ENCODE peak calls at places on chromosomes 7 and 10, in eight cellular contexts. M is right cardiac atrium; C is H1; G is CD8-positive, alpha-beta memory T cell; H is upper lobe of left lung; L is psoas muscle; N is body of pancreas; I is hepatocyte. P is an unnamed sample. For H3K4me1 and H3K27me3, the result is how much of the 10 kb centered on the place peaks cover.

GRCh38 chr10:3805227-3805790 is 20.3 kb upstream of the KLF6 start:
- DNase-seq in N (no peak), G (peak), M (no peak), C (no peak), I (no peak), L (peak), H (no peak), P (no peak)

GRCh38 chr10:30169342-30169741 is 110.0 kb upstream of the JCAD start:
- DNase-seq in H (no peak), I (no peak), G (no peak), M (no peak), C (no peak), N (no peak), L (no peak), P (no peak)

GRCh38 chr10:30759423-30759822 is 129.9 kb upstream of the LYZL2 start:
- DNase-seq in H (no peak), I (no peak), L (no peak), N (no peak), C (no peak), M (no peak), G (no peak), P (no peak)

GRCh38 chr7:1664711-1665591 is 5.1 kb upstream of the ELFN1 start:
- DNase-seq in H (no peak), G (peak), I (peak), L (peak), N (peak), M (peak), C (peak), P (peak)

GRCh38 chr10:44926771-44927751 is 15.9 kb downstream of the TMEM72 start:
- DNase-seq in H (peak), G (no peak), M (no peak), I (peak), L (peak), N (peak), C (no peak), P (no peak)

GRCh38 chr10:126730856-126731612 is 60.5 kb upstream of the C10orf90 start:
- DNase-seq in L (no peak), N (no peak), G (no peak), I (no peak), H (no peak), C (no peak), M (no peak), P (no peak)

GRCh38 chr10:63628526-63629362 is 107.5 kb downstream of the REEP3 start:
- DNase-seq in I (peak), M (peak), L (peak), H (peak), G (no peak), N (peak), C (no peak), P (peak)

GRCh38 chr7:135597181-135597925 is 39.6 kb downstream of the NUP205 start:
- DNase-seq in M (no peak), I (no peak), C (no peak), H (no peak), N (no peak), L (no peak), G (no peak), P (no peak)

GRCh38 chr7:131466735-131467365 is 89.6 kb downstream of the PODXL start:
- DNase-seq in H (no peak), G (no peak), L (no peak), M (no peak), C (no peak), I (no peak), N (no peak), P (no peak)

GRCh38 chr10:78313636-78314035 is 280.0 kb downstream of the RPS24 start:
- DNase-seq in I (no peak), H (no peak), L (no peak), N (no peak), C (peak), G (no peak), M (no peak), P (no peak)

GRCh38 chr7:93957767-93958166 is 36.2 kb downstream of the GNG11 start:
- DNase-seq in H (no peak), L (no peak), G (no peak), C (no peak), I (no peak), N (no peak), M (no peak), P (no peak)

GRCh38 chr7:109076561-109076960 is 506.9 kb downstream of the DNAJB9 start:
- DNase-seq in H (no peak), G (no peak), C (no peak), L (no peak), N (no peak), M (no peak), I (no peak), P (no peak)

GRCh38 chr7:17769918-17770317 is 170.4 kb downstream of the SNX13 start:
- DNase-seq in G (peak), I (peak), H (peak), M (peak), L (peak), N (peak), C (peak), P (peak)

GRCh38 chr10:99973190-99973589 is 36.6 kb downstream of the DNMBP start:
- DNase-seq in N (no peak), I (no peak), L (no peak), G (no peak), M (no peak), H (no peak), C (no peak), P (no peak)

GRCh38 chr10:69657417-69657816 is 27.4 kb downstream of the FAM241B start:
- DNase-seq in I (no peak), N (no peak), G (no peak), H (no peak), C (no peak), M (no peak), L (no peak), P (no peak)

GRCh38 chr7:20310963-20311742 is 19.5 kb upstream of the ITGB8 start:
- DNase-seq in N (no peak), M (no peak), C (no peak), H (no peak), I (peak), G (no peak), L (no peak), P (no peak)

GRCh38 chr10:44955408-44956070 is 4.1 kb upstream of the RASSF4 start:
- DNase-seq in H (peak), G (no peak), L (peak), C (peak), I (no peak), N (peak), M (no peak), P (peak)

GRCh38 chr7:1943933-1944618 is 274.0 kb downstream of the ELFN1 start:
- DNase-seq in H (no peak), G (no peak), I (no peak), N (no peak), C (no peak), M (no peak), L (peak), P (no peak)

GRCh38 chr7:134086998-134087735 is 40.0 kb upstream of the LRGUK start:
- DNase-seq in N (no peak), M (no peak), H (no peak), I (no peak), L (no peak), G (no peak), C (no peak), P (no peak)

GRCh38 chr7:124073325-124073676 is 40.4 kb upstream of the TMEM229A start:
- DNase-seq in C (no peak), L (no peak), H (no peak), N (no peak), G (no peak), I (no peak), M (no peak), P (no peak)

GRCh38 chr10:70726909-70727495 is 54.7 kb downstream of the ADAMTS14 start:
- DNase-seq in C (no peak), G (no peak), H (no peak), I (no peak), M (no peak), N (no peak), L (no peak), P (no peak)

GRCh38 chr7:42071372-42072261 is 165.4 kb downstream of the GLI3 start:
- DNase-seq in I (peak), L (no peak), G (no peak), N (no peak), H (peak), M (no peak), C (no peak), P (peak)

GRCh38 chr10:103618575-103619423 is 125.3 kb downstream of the NEURL1 start:
- DNase-seq in H (no peak), C (no peak), L (peak), I (no peak), N (peak), M (peak), G (no peak), P (peak)

GRCh38 chr10:79984851-79985250 is 35.9 kb upstream of the SFTPD start:
- DNase-seq in H (peak), C (no peak), L (no peak), I (peak), N (no peak), G (no peak), M (no peak), P (no peak)

GRCh38 chr7:100875356-100875751 is 451 bp downstream of the SRRT start:
- DNase-seq in I (peak), H (no peak), C (no peak), L (no peak), M (no peak), G (no peak), N (peak), P (peak)

GRCh38 chr7:4202954-4203353 is 479.1 kb upstream of the FOXK1 start:
- DNase-seq in H (no peak), M (no peak), I (no peak), N (no peak), L (no peak), C (no peak), G (no peak), P (no peak)

GRCh38 chr10:97711640-97712267 is 1.8 kb upstream of the MARVELD1 start:
- DNase-seq in G (no peak), M (no peak), I (no peak), C (no peak), H (no peak), L (no peak), N (no peak), P (peak)

GRCh38 chr7:148835854-148836253 is 48.2 kb downstream of the EZH2 start:
- DNase-seq in M (no peak), N (no peak), C (no peak), I (no peak), G (no peak), L (no peak), H (no peak), P (no peak)

GRCh38 chr7:134789967-134790685 is 10.7 kb downstream of the CALD1 start:
- DNase-seq in G (no peak), I (peak), C (no peak), N (no peak), H (no peak), M (no peak), L (no peak), P (no peak)

GRCh38 chr7:117025891-117026290 is 72.6 kb downstream of the ST7 start:
- DNase-seq in C (no peak), M (no peak), L (no peak), N (no peak), I (no peak), G (no peak), H (no peak), P (no peak)

GRCh38 chr10:80204801-80205477 is 398 bp downstream of the ANXA11 start:
- DNase-seq in G (no peak), I (peak), C (no peak), H (no peak), L (peak), N (peak), M (peak), P (peak)

GRCh38 chr7:37730489-37730888 is 46.9 kb downstream of the GPR141 start:
- DNase-seq in N (no peak), L (no peak), I (no peak), M (no peak), C (no peak), G (no peak), H (no peak), P (no peak)

GRCh38 chr7:92275327-92275726 is 29.6 kb downstream of the ANKIB1 start:
- DNase-seq in N (no peak), H (no peak), M (no peak), C (no peak), G (no peak), L (no peak), I (no peak), P (no peak)

GRCh38 chr7:50073093-50073492 is 20.0 kb downstream of the ZPBP start:
- DNase-seq in I (no peak), G (no peak), C (no peak), H (no peak), L (no peak), M (no peak), N (no peak), P (no peak)

GRCh38 chr10:43278216-43278615 is 11.4 kb upstream of the RASGEF1A start:
- DNase-seq in C (no peak), N (no peak), L (no peak), H (no peak), M (no peak), I (no peak), G (no peak), P (no peak)

GRCh38 chr10:71260622-71261325 is 48.4 kb downstream of the UNC5B start:
- DNase-seq in I (peak), N (no peak), G (no peak), C (no peak), H (peak), M (peak), L (peak), P (peak)

GRCh38 chr7:147078324-147078723 is 961.7 kb downstream of the CNTNAP2 start:
- DNase-seq in L (no peak), G (no peak), H (no peak), N (no peak), C (no peak), I (no peak), M (no peak), P (no peak)

GRCh38 chr7:151851160-151851751 is 25.7 kb downstream of the PRKAG2 start:
- DNase-seq in L (peak), C (no peak), G (no peak), M (no peak), I (no peak), H (peak), N (peak), P (peak)

GRCh38 chr7:22952306-22953011 is 61.5 kb downstream of the HYCC1 start:
- DNase-seq in L (no peak), I (no peak), H (no peak), N (no peak), M (no peak), G (no peak), C (no peak), P (no peak)

GRCh38 chr7:105782391-105783063 is 93.9 kb downstream of the ATXN7L1 start:
- DNase-seq in L (no peak), G (no peak), M (no peak), I (no peak), H (no peak), N (no peak), C (no peak), P (peak)

DNA sequence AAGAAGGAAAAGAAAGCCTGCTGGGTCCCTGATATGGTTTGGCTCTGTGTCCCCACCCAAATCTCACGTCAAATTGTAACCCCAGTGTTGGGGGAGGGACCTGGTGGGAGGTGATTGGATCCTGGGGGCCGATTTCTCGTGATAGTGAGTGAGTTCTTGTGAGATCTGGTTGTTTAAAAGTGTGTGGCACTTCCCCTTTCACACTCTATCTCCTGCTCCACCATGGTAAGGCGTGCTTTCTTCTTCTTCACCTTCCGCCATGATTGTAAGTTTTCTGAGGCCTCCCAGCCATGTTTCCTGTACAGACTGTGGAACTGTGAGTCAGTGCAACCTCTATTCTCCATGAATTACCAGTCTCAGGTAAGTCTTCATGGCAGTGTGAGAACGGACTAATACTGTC is 42.6 kb downstream of the INPP5A start:
- DNase-seq in I (no peak), H (no peak), C (no peak), L (no peak), N (no peak), G (no peak), M (no peak), P (no peak)
- H3K4me1 ChIP-seq in I (under half), H (under half), C (under half), L (under half), N (under half), G (under half), M (under half), P (under half)

GRCh38 chr7:27189560-27190283 is 4.7 kb upstream of the HOXA11 start:
- DNase-seq in L (peak), I (no peak), C (peak), N (peak), H (no peak), M (no peak), G (no peak), P (no peak)
- H3K4me3 ChIP-seq in L (no peak), I (no peak), C (no peak), N (no peak), H (no peak), M (no peak), G (no peak), P (peak)

GRCh38 chr10:22332116-22332692 is 11.3 kb downstream of the BMI1 start:
- DNase-seq in M (no peak), L (no peak), H (no peak), C (no peak), I (no peak), N (no peak), G (no peak), P (no peak)

GRCh38 chr10:22335204-22335956 is 9.9 kb upstream of the SPAG6 start:
- DNase-seq in M (peak), N (peak), L (peak), H (peak), C (peak), G (peak), I (peak), P (peak)

GRCh38 chr10:22333167-22333566 is 12.1 kb upstream of the SPAG6 start:
- DNase-seq in I (no peak), L (no peak), N (no peak), M (no peak), G (no peak), C (no peak), H (no peak), P (no peak)

GRCh38 chr10:22334414-22335203 is 10.7 kb upstream of the SPAG6 start:
- DNase-seq in H (no peak), M (peak), L (peak), N (no peak), C (peak), I (peak), G (no peak), P (peak)

DNA sequence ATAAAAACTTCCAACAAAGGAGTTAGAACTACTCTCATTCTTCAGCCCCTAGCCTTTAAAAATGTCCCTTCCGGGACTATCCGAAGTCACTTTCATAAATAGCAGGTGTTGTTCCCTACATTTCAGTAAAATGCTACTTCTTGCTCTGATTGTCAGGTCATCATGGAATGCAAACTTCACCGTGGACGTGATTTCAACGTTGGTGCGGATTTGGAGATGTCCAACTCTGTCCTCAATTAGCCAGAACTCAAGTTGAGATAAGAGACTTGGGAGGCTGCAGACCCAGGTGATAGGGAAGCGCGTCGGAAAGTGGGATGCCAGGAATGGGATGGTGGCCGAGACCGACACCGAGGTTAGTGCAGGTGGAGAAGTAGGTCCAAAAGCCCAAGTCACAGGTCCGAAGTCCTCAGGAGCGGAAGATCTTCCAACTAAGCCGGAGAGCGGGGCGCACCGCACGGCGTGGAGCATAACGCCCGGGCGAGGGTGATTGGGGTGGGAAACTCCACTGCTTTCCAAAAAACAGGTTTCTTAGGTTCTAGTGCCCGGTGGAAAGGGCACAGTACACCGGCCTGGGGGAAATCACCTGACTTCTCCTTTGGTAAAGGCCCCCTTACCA is 11.5 kb upstream of the SPAG6 start:
- DNase-seq in L (no peak), G (no peak), H (no peak), I (no peak), M (no peak), N (no peak), C (no peak), P (no peak)
- H3K27me3 ChIP-seq in L (under half), G (under half), H (under half), I (half or more), M (under half), N (under half), C (half or more), P (half or more)

GRCh38 chr10:112027881-112028280 is 155.7 kb downstream of the GPAM start:
- DNase-seq in L (no peak), N (no peak), I (no peak), C (no peak), H (no peak), M (no peak), G (no peak), P (no peak)
- H3K4me1 ChIP-seq in L (under half), N (under half), I (under half), C (under half), H (under half), M (under half), G (under half), P (under half)

GRCh38 chr7:90675982-90676381 is 79.9 kb downstream of the CDK14 start:
- DNase-seq in I (no peak), M (no peak), N (no peak), L (no peak), C (no peak), G (no peak), H (no peak), P (no peak)

GRCh38 chr7:90681336-90682019 is 85.4 kb downstream of the CDK14 start:
- DNase-seq in I (no peak), C (no peak), L (no peak), N (no peak), H (no peak), G (no peak), M (no peak), P (no peak)

GRCh38 chr7:90678986-90679385 is 82.9 kb downstream of the CDK14 start:
- DNase-seq in C (no peak), L (no peak), M (no peak), G (no peak), I (no peak), N (no peak), H (no peak), P (no peak)

GRCh38 chr7:90680496-90680895 is 84.4 kb downstream of the CDK14 start:
- DNase-seq in L (no peak), C (no peak), H (no peak), G (no peak), M (no peak), N (no peak), I (no peak), P (no peak)

DNA sequence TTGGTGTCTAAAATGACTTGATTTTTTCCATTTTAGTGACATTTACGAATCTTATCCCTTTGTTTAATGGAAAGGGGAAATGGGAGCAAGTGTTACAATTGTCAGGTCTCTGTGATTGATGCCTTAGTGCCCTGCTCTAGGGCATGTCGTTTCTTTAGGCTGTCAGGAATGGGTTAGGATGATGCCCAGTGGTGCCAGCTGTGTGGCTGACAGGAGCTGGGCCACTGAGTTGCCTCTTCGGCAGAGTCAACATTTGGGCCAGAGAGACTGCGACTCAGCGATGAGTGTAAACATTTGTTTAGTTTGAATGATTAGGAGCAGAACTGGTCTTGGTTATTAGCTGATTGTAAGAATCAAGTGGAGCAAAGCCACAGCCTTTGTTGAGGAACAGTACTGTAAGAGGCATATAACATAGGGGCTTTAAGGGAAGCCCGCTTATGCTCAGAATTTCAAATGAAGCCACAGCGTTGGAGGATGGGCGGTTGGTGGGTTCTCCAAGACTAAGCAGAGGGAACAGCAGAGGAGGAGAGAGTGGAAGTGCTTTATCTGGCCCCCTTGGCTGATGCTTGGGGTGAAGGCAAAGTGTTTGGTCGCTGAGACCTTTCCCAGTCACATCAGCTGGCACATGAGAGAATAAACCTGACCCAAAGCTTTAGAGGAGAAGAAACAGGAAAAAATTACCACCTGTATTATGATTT is 81.8 kb downstream of the CDK14 start:
- DNase-seq in M (no peak), N (no peak), L (no peak), H (no peak), G (no peak), I (no peak), C (no peak), P (no peak)
- H3K4me3 ChIP-seq in M (no peak), N (no peak), L (no peak), H (no peak), G (no peak), I (no peak), C (no peak), P (no peak)